ENCODE peak calls at places on chromosomes 6 and 20, in seven cellular contexts. F is left lung, Q is AG04450, X is A673, V is brain microvascular endothelial cell, B is transverse colon, Z is stomach. O is an unnamed sample. For H3K27me3, the result is how much of the 10 kb centered on the place peaks cover.

GRCh38 chr6:44261581-44261980 is 3.8 kb downstream of the NFKBIE start:
- DNase-seq in F (no peak), Q (no peak), X (no peak), V (no peak), B (no peak), Z (no peak), O (no peak)

GRCh38 chr6:44397424-44398169 is 10.1 kb downstream of the CDC5L start:
- DNase-seq in F (no peak), Q (no peak), X (peak), V (no peak), B (no peak), Z (no peak), O (no peak)

GRCh38 chr6:158060447-158061360 is 79.0 kb downstream of the SYNJ2 start:
- DNase-seq in F (peak), Q (peak), X (peak), V (peak), B (peak), Z (peak), O (no peak)

GRCh38 chr20:4041748-4042411 is 26.5 kb upstream of the RNF24 start:
- DNase-seq in F (peak), Q (no peak), X (no peak), V (peak), B (peak), Z (peak), O (no peak)

GRCh38 chr6:5997420-5998093 is 9.2 kb downstream of the NRN1 start:
- DNase-seq in F (no peak), Q (no peak), X (peak), V (no peak), B (no peak), Z (no peak), O (no peak)

GRCh38 chr6:117840541-117840983 is 66.5 kb upstream of the SLC35F1 start:
- DNase-seq in F (no peak), Q (no peak), X (peak), V (peak), B (no peak), Z (no peak), O (no peak)

GRCh38 chr6:113599444-113599843 is 257.7 kb upstream of the MARCKS start:
- DNase-seq in F (no peak), Q (no peak), X (no peak), V (peak), B (no peak), Z (no peak), O (no peak)

GRCh38 chr20:528923-529594 is 14.5 kb downstream of the CSNK2A1 start:
- DNase-seq in F (no peak), Q (peak), X (no peak), V (peak), B (no peak), Z (no peak), O (no peak)

GRCh38 chr6:10194816-10195639 is 219.8 kb downstream of the TFAP2A start:
- DNase-seq in F (no peak), Q (no peak), X (peak), V (no peak), B (no peak), Z (no peak), O (no peak)

GRCh38 chr20:1265226-1265915 is 723 bp upstream of the SNPH start:
- DNase-seq in F (no peak), Q (no peak), X (no peak), V (no peak), B (no peak), Z (no peak), O (no peak)

GRCh38 chr20:52805892-52806291 is 166.3 kb upstream of the TSHZ2 start:
- DNase-seq in F (no peak), Q (no peak), X (no peak), V (no peak), B (no peak), Z (no peak), O (no peak)

GRCh38 chr6:89792881-89793280 is 26.7 kb downstream of the MDN1 start:
- DNase-seq in F (no peak), Q (no peak), X (peak), V (peak), B (peak), Z (no peak), O (no peak)

GRCh38 chr6:37860226-37860839 is 40.8 kb downstream of the ZFAND3 start:
- DNase-seq in F (no peak), Q (no peak), X (peak), V (peak), B (no peak), Z (no peak), O (peak)

GRCh38 chr20:36051318-36052116 is 83.1 kb downstream of the CNBD2 start:
- DNase-seq in F (no peak), Q (no peak), X (no peak), V (no peak), B (no peak), Z (no peak), O (no peak)

GRCh38 chr20:24746351-24746685 is 202.8 kb upstream of the CST7 start:
- DNase-seq in F (peak), Q (no peak), X (peak), V (no peak), B (peak), Z (peak), O (no peak)

GRCh38 chr6:157658301-157658700 is 164.7 kb upstream of the SNX9 start:
- DNase-seq in F (no peak), Q (no peak), X (no peak), V (no peak), B (no peak), Z (no peak), O (no peak)

GRCh38 chr6:67663105-67663895 is 971.8 kb upstream of the ADGRB3 start:
- DNase-seq in F (no peak), Q (no peak), X (no peak), V (no peak), B (no peak), Z (no peak), O (no peak)

GRCh38 chr6:119749341-119749740 is 399.8 kb upstream of the MAN1A1 start:
- DNase-seq in F (no peak), Q (no peak), X (no peak), V (no peak), B (no peak), Z (no peak), O (no peak)

GRCh38 chr6:118627724-118628123 is 23.7 kb downstream of the CEP85L start:
- DNase-seq in F (no peak), Q (no peak), X (no peak), V (no peak), B (no peak), Z (no peak), O (no peak)

GRCh38 chr6:115838763-115839401 is 221.8 kb downstream of the FRK start:
- DNase-seq in F (no peak), Q (no peak), X (peak), V (peak), B (peak), Z (peak), O (no peak)

GRCh38 chr6:128368213-128369000 is 152.0 kb downstream of the PTPRK start:
- DNase-seq in F (no peak), Q (no peak), X (no peak), V (no peak), B (no peak), Z (no peak), O (no peak)

GRCh38 chr20:52457826-52458225 is 266.2 kb upstream of the ZFP64 start:
- DNase-seq in F (no peak), Q (no peak), X (no peak), V (no peak), B (no peak), Z (no peak), O (no peak)

GRCh38 chr6:24340998-24341934 is 16.6 kb downstream of the DCDC2 start:
- DNase-seq in F (no peak), Q (no peak), X (no peak), V (no peak), B (no peak), Z (no peak), O (no peak)

GRCh38 chr6:38865521-38866174 is 150.5 kb downstream of the DNAH8 start:
- DNase-seq in F (no peak), Q (no peak), X (no peak), V (no peak), B (no peak), Z (no peak), O (no peak)

GRCh38 chr6:125953502-125953875 is 3.1 kb upstream of the HINT3 start:
- DNase-seq in F (no peak), Q (no peak), X (no peak), V (no peak), B (peak), Z (peak), O (no peak)

GRCh38 chr6:134295953-134296553 is 21.9 kb downstream of the SGK1 start:
- DNase-seq in F (no peak), Q (peak), X (peak), V (peak), B (no peak), Z (no peak), O (no peak)

GRCh38 chr6:169289671-169290408 is 36.2 kb upstream of the THBS2 start:
- DNase-seq in F (peak), Q (no peak), X (no peak), V (peak), B (no peak), Z (no peak), O (no peak)

GRCh38 chr6:161168281-161168891 is 105.5 kb downstream of the AGPAT4 start:
- DNase-seq in F (no peak), Q (peak), X (peak), V (peak), B (no peak), Z (no peak), O (no peak)

GRCh38 chr6:47165918-47166317 is 123.8 kb upstream of the ADGRF1 start:
- DNase-seq in F (no peak), Q (no peak), X (no peak), V (peak), B (no peak), Z (no peak), O (no peak)

GRCh38 chr6:47162793-47163192 is 120.7 kb upstream of the ADGRF1 start:
- DNase-seq in F (no peak), Q (no peak), X (no peak), V (no peak), B (no peak), Z (no peak), O (no peak)

GRCh38 chr6:47163536-47163935 is 121.4 kb upstream of the ADGRF1 start:
- DNase-seq in F (no peak), Q (no peak), X (no peak), V (no peak), B (no peak), Z (no peak), O (no peak)

GRCh38 chr6:47162231-47162630 is 120.1 kb upstream of the ADGRF1 start:
- DNase-seq in F (no peak), Q (no peak), X (no peak), V (no peak), B (no peak), Z (no peak), O (no peak)

DNA sequence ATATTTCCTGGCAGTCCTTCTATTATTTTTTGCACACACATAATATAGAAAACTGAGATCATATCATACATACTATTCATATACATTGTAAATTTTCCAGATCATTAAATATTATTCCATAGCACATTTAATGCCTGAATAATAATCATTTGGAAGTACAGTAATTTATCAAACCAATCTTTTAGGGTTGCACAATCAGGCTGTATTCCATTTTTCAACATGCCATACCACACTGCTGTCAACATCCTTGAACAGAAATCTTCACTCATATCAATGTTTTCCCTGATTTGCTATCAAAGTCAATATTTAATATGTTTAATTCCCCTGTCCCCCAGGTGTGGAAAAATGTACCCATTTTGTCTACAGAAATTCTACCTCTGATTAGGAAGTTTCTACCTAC is 122.7 kb upstream of the ADGRF1 start:
- DNase-seq in F (no peak), Q (no peak), X (no peak), V (no peak), B (no peak), Z (no peak), O (no peak)
- TF ChIP-seq CTCF in F (no peak), Q (no peak), X (no peak), V (no peak), B (no peak), Z (no peak), O (no peak)

GRCh38 chr6:1379026-1379809 is 10.2 kb upstream of the FOXF2 start:
- DNase-seq in F (no peak), Q (no peak), X (no peak), V (no peak), B (no peak), Z (no peak), O (no peak)

GRCh38 chr6:1379810-1380198 is 9.6 kb upstream of the FOXF2 start:
- DNase-seq in F (no peak), Q (no peak), X (no peak), V (no peak), B (no peak), Z (no peak), O (no peak)

GRCh38 chr6:1376653-1377052 is 12.7 kb upstream of the FOXF2 start:
- DNase-seq in F (no peak), Q (no peak), X (no peak), V (no peak), B (no peak), Z (no peak), O (no peak)

GRCh38 chr6:1377526-1378223 is 11.7 kb upstream of the FOXF2 start:
- DNase-seq in F (no peak), Q (no peak), X (no peak), V (no peak), B (no peak), Z (no peak), O (no peak)

DNA sequence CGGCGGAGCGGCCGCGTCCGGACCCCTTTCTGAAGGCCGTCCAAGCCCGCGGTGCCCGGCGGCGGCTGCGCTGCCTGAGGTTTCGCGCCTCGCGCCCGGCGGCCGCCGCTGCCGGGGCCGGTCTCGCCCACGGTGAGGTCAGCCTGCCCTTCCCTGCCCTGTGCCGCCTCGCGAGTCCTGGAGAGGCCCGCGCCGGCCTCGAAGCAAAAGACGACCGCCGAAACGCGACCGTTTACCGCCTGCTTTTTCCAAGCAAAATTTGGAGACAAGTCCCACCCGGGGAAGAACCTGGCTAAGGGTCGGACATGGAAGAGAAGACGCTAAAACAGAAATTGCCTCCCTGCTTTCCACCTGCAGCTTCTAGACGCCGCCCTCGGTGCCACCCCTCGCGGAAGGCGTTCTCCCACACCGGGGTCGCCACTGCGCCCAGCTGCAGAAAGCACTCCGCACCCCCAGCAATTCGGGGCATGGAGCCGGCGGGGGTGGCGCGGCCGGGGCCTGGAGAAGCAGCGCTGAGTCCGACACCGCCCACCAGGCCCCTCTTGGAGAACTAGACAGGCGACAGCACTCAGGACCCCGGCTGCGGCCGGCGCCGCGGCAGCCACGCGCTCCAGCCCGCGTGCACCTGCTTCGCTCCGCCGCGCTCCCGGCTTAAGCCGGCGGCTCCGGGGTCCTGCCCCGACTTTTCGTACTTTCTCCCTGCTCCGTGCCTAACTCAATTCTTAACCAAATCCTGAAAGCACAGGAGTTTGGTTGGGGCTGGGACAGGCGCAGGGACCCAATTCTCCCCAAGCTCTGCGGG is 11.0 kb upstream of the FOXF2 start:
- DNase-seq in F (no peak), Q (no peak), X (no peak), V (no peak), B (no peak), Z (no peak), O (no peak)
- H3K27me3 ChIP-seq in F (half or more), Q (half or more), X (half or more), V (half or more), B (half or more), Z (half or more), O (under half)

GRCh38 chr6:15248451-15249370 is 2.8 kb downstream of the JARID2 start:
- DNase-seq in F (peak), Q (peak), X (peak), V (peak), B (peak), Z (peak), O (peak)
- TF ChIP-seq CTCF in F (no peak), Q (peak), X (peak), V (peak), B (no peak), Z (peak), O (no peak)

DNA sequence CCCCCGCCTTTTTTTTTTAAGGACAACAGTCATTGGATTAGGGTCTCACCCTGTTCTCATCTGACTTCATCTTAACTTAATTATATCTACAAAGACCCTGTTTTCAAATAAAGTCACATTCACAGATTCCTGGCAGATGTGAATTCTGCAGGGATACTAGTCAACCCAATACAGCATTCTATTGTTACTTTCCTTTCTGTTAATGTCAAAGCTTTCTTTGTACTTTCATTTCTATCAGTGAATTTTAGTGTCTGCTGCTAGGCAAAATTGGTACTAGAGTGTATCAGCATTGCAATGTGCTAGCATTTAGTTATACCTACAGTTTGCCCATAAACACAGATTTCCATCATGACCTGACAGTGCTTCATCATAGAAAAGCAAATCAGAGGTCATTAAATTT is 281.9 kb downstream of the CDKAL1 start:
- DNase-seq in F (no peak), Q (no peak), X (no peak), V (no peak), B (no peak), Z (no peak), O (no peak)
- H3K27me3 ChIP-seq in F (under half), Q (under half), X (under half), V (under half), B (under half), Z (under half), O (under half)

DNA sequence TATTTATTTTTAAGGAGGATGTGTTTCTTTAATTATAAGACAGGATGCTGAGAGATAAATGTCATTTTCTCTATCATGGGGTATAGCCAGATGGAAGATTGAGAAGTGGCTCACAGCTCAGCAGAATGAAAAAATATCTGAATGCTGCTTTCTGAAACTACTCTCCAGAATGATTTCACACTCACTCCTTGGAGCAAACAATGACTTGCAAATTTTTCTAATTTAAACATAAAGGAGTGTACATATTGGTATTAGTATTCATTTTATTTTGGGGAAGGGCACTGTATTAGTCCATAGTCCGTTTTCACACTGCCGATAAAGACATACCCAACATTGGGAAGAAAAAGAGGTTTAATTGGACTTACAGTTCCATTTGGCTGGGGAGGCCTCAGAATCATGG is 52.4 kb upstream of the TRIM26 start:
- DNase-seq in F (no peak), Q (no peak), X (no peak), V (no peak), B (no peak), Z (no peak), O (no peak)
- TF ChIP-seq CTCF in F (no peak), Q (no peak), X (no peak), V (no peak), B (no peak), Z (no peak), O (no peak)

GRCh38 chr20:63100401-63100925 is 93.7 kb upstream of the BHLHE23 start:
- DNase-seq in F (peak), Q (no peak), X (no peak), V (no peak), B (peak), Z (no peak), O (no peak)
- H3K27me3 ChIP-seq in F (half or more), Q (under half), X (half or more), V (under half), B (under half), Z (half or more), O (under half)

DNA sequence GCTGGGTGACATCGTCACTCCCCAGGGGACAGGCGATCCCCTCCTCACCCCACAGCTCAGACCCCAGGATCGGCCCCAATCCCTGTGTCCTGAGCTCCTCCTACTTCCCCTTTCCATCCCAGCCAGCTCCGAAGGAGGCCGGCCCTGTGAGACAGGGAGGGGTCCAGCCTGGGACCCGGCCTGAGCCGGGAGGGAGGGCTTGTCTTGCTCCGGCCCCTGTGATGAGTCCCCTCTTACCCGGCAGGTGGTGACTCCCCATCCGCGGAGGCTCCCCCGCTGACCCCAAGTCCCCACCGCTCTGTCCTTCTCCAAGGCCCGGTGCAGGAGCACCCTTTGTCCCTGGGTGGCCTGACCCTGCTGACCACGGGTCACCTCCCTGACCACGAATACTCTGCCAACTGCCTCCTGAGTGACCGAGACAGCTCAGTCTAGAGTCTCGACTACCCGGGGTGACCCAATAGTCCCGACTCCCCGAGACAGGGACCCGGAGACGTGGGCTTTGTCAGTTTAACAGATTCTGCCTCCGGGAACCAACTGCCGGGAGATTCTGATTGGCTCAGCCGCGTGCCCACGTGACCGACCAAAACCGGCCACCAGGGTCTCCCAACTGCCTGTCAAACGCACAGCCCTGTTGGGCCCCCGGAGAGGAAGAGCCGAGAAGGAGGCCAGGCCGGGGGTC is 187.4 kb upstream of the PROKR2 start:
- DNase-seq in F (peak), Q (no peak), X (peak), V (peak), B (peak), Z (no peak), O (no peak)
- TF ChIP-seq CTCF in F (no peak), Q (no peak), X (no peak), V (peak), B (peak), Z (no peak), O (no peak)

GRCh38 chr20:23036371-23036770 is 1.3 kb downstream of the SSTR4 start:
- DNase-seq in F (no peak), Q (no peak), X (no peak), V (no peak), B (no peak), Z (no peak), O (no peak)
- H3K27me3 ChIP-seq in F (half or more), Q (under half), X (half or more), V (under half), B (under half), Z (under half), O (under half)

DNA sequence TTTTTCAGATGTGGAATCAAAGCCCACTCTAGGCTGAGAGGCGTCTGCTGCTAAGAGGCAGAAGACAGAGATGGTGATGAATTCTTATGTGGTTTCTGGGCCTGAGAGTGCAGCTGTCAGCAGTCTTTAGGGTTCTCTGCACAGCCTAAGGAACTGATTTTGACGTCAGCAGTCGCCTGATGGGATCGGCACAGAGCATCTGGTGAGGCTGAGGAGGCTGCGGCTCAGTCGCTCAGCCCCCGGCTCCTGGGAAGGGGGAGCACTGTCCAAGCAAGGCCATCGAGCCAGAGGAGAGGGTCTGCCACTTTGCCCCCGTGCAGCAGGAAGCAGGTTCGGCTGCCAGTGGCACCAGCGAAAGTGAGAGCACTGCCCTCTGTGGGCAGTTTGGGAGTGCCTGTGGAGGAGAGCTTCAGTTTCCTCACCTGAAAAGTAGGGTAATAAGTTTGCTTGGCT is 92.5 kb downstream of the TCP11 start:
- DNase-seq in F (peak), Q (peak), X (no peak), V (no peak), B (peak), Z (no peak), O (peak)
- TF ChIP-seq CTCF in F (no peak), Q (peak), X (peak), V (peak), B (no peak), Z (no peak), O (peak)

O was measured in CD8-positive, alpha-beta T cell.